ENCODE peak calls at places on chromosomes 13 and 19, in six cellular contexts. Z, P, M, S, B and H are unnamed samples.

GRCh38 chr19:15381429-15381828 is 1.8 kb upstream of the AKAP8 start:
- DNase-seq in Z (no peak), P (no peak), M (no peak), S (no peak), B (no peak), H (no peak)

GRCh38 chr13:39306639-39307589 is 268.7 kb downstream of the NHLRC3 start:
- DNase-seq in Z (no peak), P (no peak), M (no peak), S (no peak), B (peak), H (no peak)

GRCh38 chr13:44380404-44381165 is 7.0 kb downstream of the SERP2 start:
- DNase-seq in Z (no peak), P (no peak), M (no peak), S (peak), B (no peak), H (no peak)

GRCh38 chr19:58229255-58229639 is 533 bp downstream of the ZNF544 start:
- DNase-seq in Z (no peak), P (no peak), M (no peak), S (peak), B (peak), H (no peak)

GRCh38 chr19:2249880-2250764 is 999 bp downstream of the AMH start:
- DNase-seq in Z (no peak), P (no peak), M (no peak), S (no peak), B (no peak), H (no peak)

GRCh38 chr13:74289861-74290260 is 155.7 kb upstream of the KLF12 start:
- DNase-seq in Z (no peak), P (no peak), M (no peak), S (no peak), B (no peak), H (no peak)

GRCh38 chr13:78215458-78215857 is 296.8 kb upstream of the EDNRB start:
- DNase-seq in Z (no peak), P (no peak), M (no peak), S (no peak), B (no peak), H (no peak)

GRCh38 chr19:2034729-2035589 is 16.1 kb downstream of the MKNK2 start:
- DNase-seq in Z (no peak), P (no peak), M (no peak), S (no peak), B (peak), H (no peak)

GRCh38 chr19:40163541-40164129 is 27.6 kb upstream of the MAP3K10 start:
- DNase-seq in Z (no peak), P (no peak), M (no peak), S (no peak), B (no peak), H (no peak)

GRCh38 chr13:37326319-37326718 is 220.9 kb upstream of the CSNK1A1L start:
- DNase-seq in Z (no peak), P (no peak), M (no peak), S (no peak), B (no peak), H (no peak)

GRCh38 chr13:95160112-95160906 is 140.9 kb downstream of the ABCC4 start:
- DNase-seq in Z (no peak), P (no peak), M (no peak), S (peak), B (peak), H (no peak)

GRCh38 chr19:1486720-1487575 is 3.2 kb downstream of the PCSK4 start:
- DNase-seq in Z (no peak), P (no peak), M (no peak), S (no peak), B (no peak), H (no peak)

GRCh38 chr13:107882708-107883560 is 332.4 kb downstream of the LIG4 start:
- DNase-seq in Z (no peak), P (no peak), M (no peak), S (no peak), B (no peak), H (no peak)
- H3K4me3 ChIP-seq in Z (no peak), P (no peak), M (no peak), S (no peak), B (no peak), H (no peak)

GRCh38 chr13:61410669-61411297 is 4.9 kb downstream of the PCDH20 start:
- DNase-seq in Z (peak), P (no peak), M (no peak), S (no peak), B (peak), H (no peak)
- TF ChIP-seq CTCF in Z (peak), P (peak), M (no peak), S (peak), B (peak), H (peak)

GRCh38 chr13:32408296-32408998 is 19.5 kb downstream of the N4BP2L1 start:
- DNase-seq in Z (no peak), P (no peak), M (no peak), S (no peak), B (no peak), H (no peak)

GRCh38 chr13:32407854-32408253 is 20.1 kb downstream of the N4BP2L1 start:
- DNase-seq in Z (no peak), P (no peak), M (no peak), S (no peak), B (no peak), H (no peak)

GRCh38 chr13:32408999-32409313 is 19.0 kb downstream of the N4BP2L1 start:
- DNase-seq in Z (no peak), P (no peak), M (no peak), S (no peak), B (no peak), H (no peak)

GRCh38 chr13:32403108-32403507 is 24.8 kb downstream of the N4BP2L1 start:
- DNase-seq in Z (no peak), P (no peak), M (no peak), S (no peak), B (no peak), H (no peak)
- H3K4me3 ChIP-seq in Z (no peak), P (no peak), M (no peak), S (no peak), B (no peak), H (no peak)

GRCh38 chr13:30898721-30899188 is 7.3 kb upstream of the MEDAG start:
- DNase-seq in Z (peak), P (no peak), M (no peak), S (peak), B (peak), H (peak)
- TF ChIP-seq CTCF in Z (no peak), P (no peak), M (no peak), S (no peak), B (no peak), H (no peak)

DNA sequence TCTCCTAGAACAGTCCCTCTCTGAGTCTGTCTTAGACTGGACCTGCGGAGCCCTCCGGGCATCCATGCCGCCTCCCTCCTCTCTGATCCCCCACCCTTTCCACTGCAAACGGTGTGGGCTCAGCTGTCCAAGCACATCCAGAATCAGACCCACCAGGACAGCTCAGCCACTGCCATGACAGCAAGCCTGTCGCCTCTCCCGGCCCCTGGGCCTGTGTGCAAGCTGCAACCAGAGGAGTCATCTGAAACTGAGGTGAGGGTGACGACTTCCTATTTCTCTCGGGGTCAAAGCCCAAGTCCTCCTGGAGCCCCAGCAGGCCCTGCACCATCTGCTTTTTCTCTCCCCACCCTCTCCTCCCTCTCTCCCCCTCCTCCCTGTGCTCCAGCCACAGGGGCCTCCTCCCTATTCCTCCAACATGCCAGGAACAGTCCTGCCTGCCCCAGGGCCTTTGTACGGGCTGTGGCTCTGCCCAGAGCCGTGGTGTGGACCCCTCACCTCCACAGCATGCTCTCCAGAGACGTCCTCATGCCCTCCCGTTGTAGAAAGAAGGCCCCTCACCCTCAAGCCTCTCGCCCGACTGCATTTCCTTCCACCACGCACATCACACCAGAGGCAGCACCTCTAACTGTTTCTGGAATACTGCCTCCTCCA is 23.5 kb upstream of the MYDGF start:
- DNase-seq in Z (no peak), P (no peak), M (no peak), S (no peak), B (no peak), H (no peak)
- H3K4me3 ChIP-seq in Z (no peak), P (no peak), M (no peak), S (no peak), B (no peak), H (no peak)

GRCh38 chr19:54391589-54392061 is 23.6 kb upstream of the TTYH1 start:
- DNase-seq in Z (no peak), P (no peak), M (no peak), S (no peak), B (no peak), H (no peak)

GRCh38 chr19:54388001-54388802 is 23.5 kb upstream of the LAIR1 start:
- DNase-seq in Z (no peak), P (peak), M (peak), S (no peak), B (no peak), H (no peak)

GRCh38 chr19:54389556-54389955 is 24.8 kb upstream of the LAIR1 start:
- DNase-seq in Z (no peak), P (no peak), M (no peak), S (no peak), B (no peak), H (no peak)

GRCh38 chr19:54390942-54391577 is 24.2 kb upstream of the TTYH1 start:
- DNase-seq in Z (no peak), P (no peak), M (no peak), S (peak), B (peak), H (peak)

GRCh38 chr19:54388803-54389144 is 24.0 kb upstream of the LAIR1 start:
- DNase-seq in Z (no peak), P (no peak), M (no peak), S (no peak), B (no peak), H (no peak)
- TF ChIP-seq CTCF in Z (no peak), P (no peak), M (no peak), S (no peak), B (no peak), H (no peak)

DNA sequence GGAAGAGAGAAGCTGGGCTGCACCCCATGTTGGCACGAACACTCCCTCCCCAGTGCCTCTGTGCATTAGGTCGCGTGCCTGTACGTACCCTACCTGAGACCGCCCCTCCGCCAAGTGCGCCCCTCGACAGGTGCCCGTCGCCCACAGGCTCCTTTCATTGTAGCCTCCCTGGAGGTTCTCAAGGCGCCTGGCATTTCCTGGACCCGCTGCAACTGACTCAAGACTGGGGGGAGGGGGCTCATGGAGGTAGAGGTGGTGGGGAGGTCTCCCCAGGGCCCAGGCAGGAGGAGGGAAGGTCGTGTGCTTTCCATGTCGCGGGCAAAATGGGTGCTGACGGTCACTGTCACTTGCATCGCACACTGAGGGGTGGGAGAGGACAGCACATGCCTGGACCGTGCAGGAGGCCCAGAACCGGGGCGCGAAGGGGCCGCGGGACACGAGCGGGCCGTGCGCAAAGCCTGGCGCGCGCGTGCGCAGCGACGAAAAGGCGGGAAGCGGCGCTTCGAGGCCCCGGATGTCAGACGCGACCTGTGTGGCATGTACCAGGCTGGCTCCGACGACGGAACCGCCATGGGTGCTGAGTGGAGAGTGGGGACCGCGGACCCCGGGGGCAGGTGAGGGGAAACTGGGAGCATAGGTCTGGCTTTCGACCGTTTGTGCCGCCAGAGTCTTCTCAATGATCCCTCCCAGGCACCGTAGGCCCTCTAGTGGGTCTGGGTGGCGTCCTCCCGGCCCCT is 16.5 kb downstream of the NFIX start:
- DNase-seq in Z (no peak), P (no peak), M (no peak), S (no peak), B (no peak), H (no peak)
- H3K4me3 ChIP-seq in Z (no peak), P (peak), M (no peak), S (no peak), B (no peak), H (no peak)

GRCh38 chr13:113433391-113433916 is 19.8 kb downstream of the ADPRHL1 start:
- DNase-seq in Z (no peak), P (no peak), M (no peak), S (no peak), B (no peak), H (no peak)
- TF ChIP-seq CTCF in Z (no peak), P (no peak), M (no peak), S (no peak), B (no peak), H (no peak)